ENCODE peak calls at places on chromosomes 11 and 22, in nine cellular contexts. A is Caco-2; I is DMS 273 treated with DMSO at 0.1 percent for 48 hours; N is lower lobe of right lung; Z is iris pigment epithelial cell; V is CD4-positive, CD25-positive, alpha-beta regulatory T cell; C is astrocyte of the cerebellum; U is GM23248; L is HFFc6. R is an unnamed sample.

GRCh38 chr11:108938604-108939003 is 273.7 kb downstream of the DDX10 start:
- DNase-seq in C (no peak), U (peak; percentile 48), I (no peak), N (no peak), L (no peak), A (no peak), Z (no peak), V (no peak), R (no peak)

GRCh38 chr22:27213766-27214581 is 556.6 kb downstream of the MIAT start:
- DNase-seq in A (no peak), U (peak; percentile 33), N (no peak), Z (peak; percentile 78), V (no peak), C (peak; percentile 53), L (no peak), I (no peak), R (peak; percentile 48)

GRCh38 chr11:17405232-17406005 is 17.0 kb upstream of the KCNJ11 start:
- DNase-seq in N (peak; percentile 81), A (peak; percentile 23), L (peak; percentile 20), C (no peak), V (no peak), U (peak; percentile 69), Z (peak; percentile 52), I (no peak), R (no peak)

GRCh38 chr11:15748107-15748506 is 608.2 kb downstream of the SOX6 start:
- DNase-seq in I (no peak), L (no peak), V (no peak), C (no peak), N (no peak), A (no peak), Z (no peak), U (no peak), R (no peak)

GRCh38 chr22:37817705-37818311 is 5.4 kb upstream of the GALR3 start:
- DNase-seq in Z (peak; percentile 77), I (peak; percentile 41), C (peak; percentile 36), A (peak; percentile 91), L (peak; percentile 55), U (peak; percentile 86), N (peak; percentile 83), V (peak; percentile 68), R (no peak)

GRCh38 chr11:124873980-124874379 is 8.7 kb downstream of the ROBO3 start:
- DNase-seq in N (no peak), V (no peak), L (no peak), I (peak; percentile 11), U (no peak), Z (no peak), C (no peak), A (no peak), R (no peak)

GRCh38 chr11:83566948-83567347 is 280.8 kb upstream of the CCDC90B start:
- DNase-seq in L (peak; percentile 75), Z (peak; percentile 81), A (no peak), I (no peak), V (no peak), N (no peak), U (peak; percentile 93), C (no peak), R (no peak)

GRCh38 chr22:44422742-44423370 is 75.2 kb downstream of the RTL6 start:
- DNase-seq in Z (no peak), N (no peak), C (no peak), V (no peak), A (no peak), U (no peak), I (no peak), L (no peak), R (no peak)

GRCh38 chr11:135017296-135017695 is 605.3 kb upstream of the B3GAT1 start:
- DNase-seq in U (no peak), L (no peak), C (no peak), N (no peak), A (no peak), Z (no peak), I (no peak), V (no peak), R (no peak)